ENCODE peak calls at places on chromosomes 6 and 20, in eight cellular contexts. B, M, S, J, Y, Z, R and I are unnamed samples. For H3K36me3, the result is how much of the 10 kb centered on the place peaks cover.

GRCh38 chr6:3744211-3744900 is 7.2 kb downstream of the PXDC1 start:
- DNase-seq in M (no peak), B (no peak), R (no peak), Y (peak), J (no peak), Z (no peak), S (no peak), I (no peak)

GRCh38 chr20:3805594-3806264 is 9.6 kb downstream of the CDC25B start:
- DNase-seq in S (peak), Y (peak), J (no peak), Z (peak), R (peak), M (peak), B (no peak), I (no peak)

GRCh38 chr6:131519670-131520436 is 53.2 kb upstream of the ARG1 start:
- DNase-seq in M (no peak), Y (peak), Z (peak), B (no peak), S (no peak), R (peak), J (no peak), I (no peak)

GRCh38 chr20:40702504-40702903 is 13.5 kb upstream of the MAFB start:
- DNase-seq in R (no peak), S (no peak), J (no peak), Z (no peak), B (no peak), M (no peak), Y (no peak), I (no peak)

GRCh38 chr6:24836116-24836515 is 37.4 kb upstream of the ARMH2 start:
- DNase-seq in R (no peak), B (no peak), M (no peak), Z (peak), S (no peak), Y (peak), J (no peak), I (no peak)

GRCh38 chr20:46250772-46251171 is 57.5 kb downstream of the CDH22 start:
- DNase-seq in R (no peak), Y (no peak), S (no peak), B (no peak), Z (no peak), M (no peak), J (no peak), I (no peak)

GRCh38 chr20:1391640-1392442 is 1.0 kb downstream of the FKBP1A start:
- DNase-seq in Z (peak), S (no peak), B (no peak), M (peak), R (peak), J (no peak), Y (peak), I (no peak)

GRCh38 chr6:112268628-112269027 is 14.3 kb upstream of the LAMA4 start:
- DNase-seq in R (no peak), B (no peak), Y (no peak), S (no peak), Z (no peak), M (no peak), J (no peak), I (no peak)

GRCh38 chr20:49519777-49520359 is 37.4 kb upstream of the KCNB1 start:
- DNase-seq in R (no peak), Z (no peak), B (no peak), J (no peak), M (no peak), S (no peak), Y (no peak), I (no peak)

GRCh38 chr20:35845561-35845960 is 73.7 kb downstream of the PHF20 start:
- DNase-seq in B (no peak), M (no peak), Y (peak), R (peak), Z (peak), S (no peak), J (no peak), I (no peak)

GRCh38 chr20:34643919-34644318 is 33.0 kb downstream of the PIGU start:
- DNase-seq in R (peak), J (no peak), M (no peak), S (no peak), B (no peak), Y (peak), Z (peak), I (peak)

GRCh38 chr20:31643522-31643921 is 5.8 kb downstream of the COX4I2 start:
- DNase-seq in Z (no peak), J (no peak), M (no peak), R (no peak), B (no peak), Y (no peak), S (no peak), I (no peak)

GRCh38 chr6:65979120-65979519 is 272.1 kb upstream of the EYS start:
- DNase-seq in J (no peak), Y (no peak), R (no peak), M (no peak), B (no peak), S (no peak), Z (no peak), I (no peak)

GRCh38 chr6:149965191-149966020 is 1.7 kb downstream of the ULBP1 start:
- DNase-seq in J (no peak), M (no peak), Y (no peak), S (no peak), Z (no peak), B (no peak), R (no peak), I (no peak)

GRCh38 chr20:45032781-45033180 is 66.5 kb downstream of the STK4 start:
- DNase-seq in R (no peak), Y (peak), B (no peak), S (no peak), Z (no peak), J (no peak), M (no peak), I (no peak)

GRCh38 chr20:62415354-62416111 is 8.4 kb upstream of the CABLES2 start:
- DNase-seq in Z (no peak), M (no peak), J (no peak), B (no peak), Y (no peak), R (no peak), S (no peak), I (no peak)

GRCh38 chr20:62053465-62054196 is 12.1 kb downstream of the TAF4 start:
- DNase-seq in S (no peak), Z (no peak), B (no peak), J (no peak), M (no peak), Y (no peak), R (no peak), I (no peak)

GRCh38 chr6:110509617-110510231 is 33.3 kb upstream of the SLC22A16 start:
- DNase-seq in S (no peak), Y (peak), R (peak), B (no peak), M (no peak), J (peak), Z (peak), I (no peak)

GRCh38 chr20:38034108-38034649 is 633 bp downstream of the RPRD1B start:
- DNase-seq in M (no peak), B (no peak), J (no peak), S (no peak), Z (no peak), R (peak), Y (peak), I (no peak)

GRCh38 chr20:58553841-58554240 is 38.6 kb upstream of the APCDD1L start:
- DNase-seq in J (no peak), S (peak), B (no peak), Z (peak), Y (peak), M (peak), R (no peak), I (no peak)

GRCh38 chr20:52175840-52176239 is 15.7 kb downstream of the ZFP64 start:
- DNase-seq in J (no peak), Y (no peak), S (no peak), B (no peak), M (no peak), Z (no peak), R (no peak), I (no peak)

GRCh38 chr6:6775074-6775473 is 186.6 kb downstream of the LY86 start:
- DNase-seq in S (no peak), J (no peak), M (no peak), R (no peak), Z (no peak), Y (no peak), B (no peak), I (no peak)

GRCh38 chr6:44001318-44001868 is 125.9 kb downstream of the MRPL14 start:
- DNase-seq in R (no peak), Z (no peak), Y (no peak), S (no peak), J (no peak), B (no peak), M (peak), I (no peak)

GRCh38 chr6:44342052-44342451 is 398 bp upstream of the SPATS1 start:
- DNase-seq in J (no peak), Z (no peak), M (no peak), S (no peak), Y (no peak), B (no peak), R (no peak), I (no peak)

GRCh38 chr6:44820366-44821158 is 433.1 kb downstream of the CDC5L start:
- DNase-seq in M (no peak), Y (no peak), J (no peak), R (peak), B (no peak), Z (peak), S (no peak), I (no peak)

GRCh38 chr6:31152776-31153175 is 4.8 kb downstream of the CCHCR1 start:
- DNase-seq in Z (no peak), Y (no peak), R (no peak), B (no peak), M (peak), S (peak), J (no peak), I (no peak)

GRCh38 chr6:133774356-133774755 is 114.6 kb upstream of the TCF21 start:
- DNase-seq in Y (peak), S (no peak), B (no peak), M (no peak), R (peak), Z (peak), J (no peak), I (no peak)

GRCh38 chr6:139762587-139763031 is 388.2 kb upstream of the CITED2 start:
- DNase-seq in M (no peak), Y (no peak), S (no peak), J (no peak), Z (no peak), B (no peak), R (peak), I (no peak)

GRCh38 chr20:10603378-10603777 is 70.4 kb downstream of the JAG1 start:
- DNase-seq in B (no peak), Y (no peak), J (no peak), M (no peak), S (no peak), Z (no peak), R (no peak), I (no peak)

GRCh38 chr6:92126983-92127382 is 1292.4 kb downstream of the EPHA7 start:
- DNase-seq in Y (no peak), Z (no peak), R (no peak), S (no peak), B (no peak), J (no peak), M (no peak), I (no peak)

GRCh38 chr20:1165521-1165920 is 19.3 kb downstream of the TMEM74B start:
- DNase-seq in Y (no peak), S (no peak), R (no peak), M (no peak), B (no peak), J (no peak), Z (no peak), I (no peak)

GRCh38 chr6:45323656-45324224 is 4.4 kb upstream of the RUNX2 start:
- DNase-seq in Z (no peak), J (no peak), R (no peak), B (no peak), M (no peak), Y (no peak), S (no peak), I (no peak)

GRCh38 chr6:9499709-9500108 is 915.2 kb downstream of the TFAP2A start:
- DNase-seq in Z (no peak), S (no peak), J (no peak), B (no peak), M (no peak), R (no peak), Y (no peak), I (no peak)

GRCh38 chr6:33730611-33731010 is 16.1 kb downstream of the IP6K3 start:
- DNase-seq in Z (no peak), Y (no peak), J (no peak), S (no peak), B (no peak), M (peak), R (no peak), I (no peak)
- H3K4me3 ChIP-seq in Z (no peak), Y (no peak), J (no peak), S (no peak), B (no peak), M (peak), R (no peak), I (no peak)

DNA sequence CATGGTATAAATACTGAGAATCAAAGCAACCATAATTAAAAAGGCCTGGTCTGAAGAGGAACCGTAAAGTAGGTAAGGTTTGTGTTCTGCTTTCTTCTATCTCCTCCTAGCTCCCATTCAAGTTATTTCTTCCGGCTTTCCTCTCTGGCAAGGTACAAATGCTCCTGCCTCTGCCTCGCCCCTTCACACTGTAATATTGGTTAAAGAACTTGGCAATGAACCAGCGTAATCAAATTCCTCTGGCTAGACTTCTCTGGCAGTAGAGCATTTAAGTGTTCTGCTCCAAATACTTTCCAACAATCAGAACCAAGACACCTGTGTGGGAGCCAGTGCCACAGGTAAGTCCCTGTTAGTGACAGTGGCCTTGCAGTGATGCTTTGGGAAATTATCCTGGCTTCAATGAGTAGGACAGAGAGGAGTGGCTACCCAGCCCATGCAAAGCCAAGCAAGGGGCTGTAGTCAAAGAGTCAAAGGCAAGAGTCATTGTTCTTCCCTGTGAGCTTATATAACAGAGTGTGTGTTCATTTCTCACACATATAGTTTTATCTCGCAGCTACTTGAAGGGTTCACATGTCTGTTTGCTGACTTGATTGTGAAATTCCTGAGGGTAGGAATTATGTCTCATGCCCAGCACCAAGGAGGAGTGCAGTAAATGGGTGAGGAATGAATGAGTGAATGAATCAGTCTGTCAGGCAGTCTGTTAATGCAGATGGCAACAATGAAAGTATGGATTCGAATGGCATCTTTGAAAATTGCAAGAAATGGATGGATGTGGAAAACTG is 329.3 kb downstream of the NRN1 start:
- DNase-seq in B (no peak), J (no peak), Z (no peak), R (peak), M (no peak), S (no peak), Y (peak), I (no peak)
- TF ChIP-seq CTCF in B (no peak), J (no peak), Z (no peak), R (peak), M (no peak), S (no peak), Y (no peak), I (no peak)

GRCh38 chr6:151075005-151075404 is 164.8 kb upstream of the AKAP12 start:
- DNase-seq in R (no peak), B (no peak), J (no peak), S (no peak), Z (no peak), M (no peak), Y (no peak), I (no peak)
- H3K36me3 ChIP-seq in R (under half), B (under half), J (under half), S (under half), Z (under half), M (under half), Y (under half), I (under half)

GRCh38 chr6:20203561-20204528 is 8.4 kb downstream of the MBOAT1 start:
- DNase-seq in M (no peak), Z (no peak), S (no peak), R (no peak), Y (no peak), J (no peak), B (no peak), I (no peak)

GRCh38 chr6:20200761-20201160 is 11.5 kb downstream of the MBOAT1 start:
- DNase-seq in S (peak), J (no peak), B (no peak), M (no peak), Y (no peak), Z (no peak), R (no peak), I (no peak)

GRCh38 chr6:20202070-20202658 is 10.1 kb downstream of the MBOAT1 start:
- DNase-seq in M (no peak), J (peak), R (peak), B (no peak), Y (peak), S (no peak), Z (peak), I (no peak)

GRCh38 chr6:20205722-20206154 is 6.5 kb downstream of the MBOAT1 start:
- DNase-seq in S (no peak), J (no peak), Z (no peak), Y (no peak), R (no peak), B (no peak), M (no peak), I (no peak)

DNA sequence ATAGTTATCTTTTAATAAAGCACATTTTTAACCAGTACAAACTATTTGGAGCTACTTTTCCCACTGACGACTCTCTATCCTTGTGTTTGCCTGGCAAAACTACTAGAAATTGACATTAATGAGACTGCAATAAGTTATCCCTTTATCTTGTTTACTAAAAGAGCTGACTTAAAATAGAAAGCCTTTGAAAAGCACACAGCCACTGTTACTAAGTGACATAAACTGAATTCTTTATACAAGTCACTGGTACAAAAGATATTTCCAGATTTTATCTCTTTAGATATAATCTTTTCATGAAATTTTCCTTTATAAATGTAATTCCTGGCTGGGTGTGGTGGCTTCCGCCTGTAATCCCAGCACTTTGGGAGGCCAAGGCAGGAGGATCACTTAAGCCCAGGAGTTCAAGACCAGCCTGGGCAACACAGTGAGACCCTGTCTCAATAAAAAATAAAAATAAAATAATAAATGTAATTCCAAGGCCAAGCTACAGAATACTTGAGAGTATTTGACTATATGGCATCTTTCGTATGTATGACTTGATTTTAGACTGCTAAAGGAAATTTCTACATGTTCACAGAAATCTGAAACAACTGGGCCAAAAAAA is 9.5 kb downstream of the MBOAT1 start:
- DNase-seq in S (no peak), B (no peak), J (no peak), Z (no peak), R (no peak), Y (no peak), M (no peak), I (no peak)
- H3K4me3 ChIP-seq in S (no peak), B (no peak), J (no peak), Z (no peak), R (no peak), Y (no peak), M (no peak), I (no peak)

DNA sequence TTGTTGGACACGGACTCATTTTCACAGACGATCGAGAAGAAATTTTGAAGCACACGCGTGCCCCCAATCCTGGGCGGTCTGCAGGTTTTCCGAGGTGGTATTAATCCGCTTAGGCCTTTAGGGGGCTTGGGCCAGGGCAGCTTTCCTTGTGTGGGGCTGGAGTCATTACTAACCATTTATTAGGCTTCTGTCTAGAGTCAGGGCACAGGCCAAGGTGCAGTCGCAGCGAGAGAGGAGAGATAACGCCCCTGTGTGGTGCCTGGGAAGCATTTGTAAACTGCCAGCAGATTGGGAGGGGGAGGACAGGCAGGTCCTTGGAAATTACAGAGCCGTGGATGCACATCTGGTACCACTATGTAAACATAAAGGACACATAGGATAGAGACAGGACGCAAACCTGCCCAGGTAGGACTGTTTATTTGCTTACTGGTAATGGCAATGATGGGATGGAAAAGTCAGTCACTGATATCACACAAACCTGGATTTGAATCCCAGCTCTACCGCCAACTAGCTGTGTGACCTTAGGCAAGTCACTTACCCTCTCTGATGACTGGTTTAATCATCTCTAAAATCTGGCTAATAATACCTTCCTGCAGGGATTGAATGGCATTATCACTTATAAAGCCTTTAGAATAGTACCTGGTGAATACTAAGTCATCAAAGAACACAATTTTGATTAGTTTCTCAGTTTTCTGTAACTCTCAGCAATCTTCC is 76.4 kb downstream of the TMEM242 start:
- DNase-seq in Z (no peak), R (no peak), J (no peak), M (no peak), Y (no peak), S (no peak), B (no peak), I (no peak)
- TF ChIP-seq CTCF in Z (no peak), R (no peak), J (no peak), M (no peak), Y (no peak), S (no peak), B (no peak), I (no peak)